ENCODE peak calls at places on chromosomes 16 and 17, in six cellular contexts. T, L, F, H, Z and Y are unnamed samples.

GRCh38 chr17:35188111-35188510 is 6.1 kb downstream of the SLC35G3 start:
- DNase-seq in T (no peak), L (no peak), Z (no peak), F (no peak), H (no peak), Y (no peak)

GRCh38 chr16:287298-287811 is 4.4 kb downstream of the PDIA2 start:
- DNase-seq in F (no peak), T (no peak), L (no peak), H (no peak), Z (no peak), Y (no peak)

GRCh38 chr16:17469011-17469741 is 1.6 kb downstream of the XYLT1 start:
- DNase-seq in L (no peak), T (no peak), Z (no peak), F (no peak), H (no peak), Y (peak; percentile 36)

GRCh38 chr17:76063880-76064546 is 8.3 kb downstream of the SRP68 start:
- DNase-seq in F (no peak), H (no peak), T (no peak), Z (no peak), L (no peak), Y (no peak)

GRCh38 chr16:1194665-1195392 is 30.2 kb downstream of the TPSG1 start:
- DNase-seq in Z (no peak), H (no peak), F (peak; percentile 72), T (no peak), L (no peak), Y (no peak)

GRCh38 chr16:3022697-3023414 is 886 bp downstream of the HCFC1R1 start:
- DNase-seq in L (no peak), Z (peak; percentile 16), F (no peak), H (no peak), T (no peak), Y (peak; percentile 69)

GRCh38 chr16:24851700-24852099 is 5.9 kb downstream of the SLC5A11 start:
- DNase-seq in F (no peak), T (no peak), H (no peak), Z (peak; percentile 54), L (no peak), Y (no peak)

GRCh38 chr16:56311208-56312027 is 113.9 kb downstream of the AMFR start:
- DNase-seq in H (no peak), T (no peak), L (no peak), Z (no peak), F (no peak), Y (peak; percentile 29)

GRCh38 chr17:21297026-21297520 is 12.6 kb downstream of the MAP2K3 start:
- DNase-seq in L (no peak), Z (no peak), T (no peak), F (no peak), H (no peak), Y (no peak)

GRCh38 chr16:22386976-22387375 is 12.6 kb upstream of the CDR2 start:
- DNase-seq in F (no peak), H (no peak), T (no peak), Z (peak; percentile 90), L (no peak), Y (no peak)

GRCh38 chr17:5467416-5467815 is 1.4 kb downstream of the DHX33 start:
- DNase-seq in F (no peak), H (no peak), T (no peak), Z (peak; percentile 8), L (no peak), Y (no peak)

GRCh38 chr17:79747508-79748295 is 17.0 kb downstream of the ENPP7 start:
- DNase-seq in H (no peak), F (no peak), Z (no peak), T (no peak), L (no peak), Y (no peak)

GRCh38 chr17:40564883-40565744 is at the start of gene CCR7:
- DNase-seq in F (peak; percentile 55), H (no peak), T (no peak), Z (no peak), L (no peak), Y (peak; percentile 82)

GRCh38 chr16:66274335-66275110 is 92.0 kb upstream of the CDH5 start:
- DNase-seq in Z (peak; percentile 43), T (no peak), L (peak; percentile 33), H (peak; percentile 20), F (no peak), Y (peak; percentile 57)

GRCh38 chr16:14667347-14668266 is 26.5 kb downstream of the PLA2G10 start:
- DNase-seq in Z (no peak), H (no peak), L (no peak), T (no peak), F (no peak), Y (no peak)

GRCh38 chr17:16068323-16068722 is 68.7 kb downstream of the TTC19 start:
- DNase-seq in F (no peak), T (no peak), H (no peak), Z (no peak), L (no peak), Y (no peak)

GRCh38 chr17:11144358-11145233 is 96.4 kb upstream of the SHISA6 start:
- DNase-seq in H (peak; percentile 18), L (peak; percentile 28), T (no peak), Z (no peak), F (peak; percentile 4), Y (peak; percentile 56)

GRCh38 chr17:44005865-44006580 is 1.6 kb downstream of the NAGS start:
- DNase-seq in H (no peak), L (no peak), Z (peak; percentile 48), T (no peak), F (no peak), Y (peak; percentile 36)

GRCh38 chr16:87728026-87728425 is 37.8 kb downstream of the KLHDC4 start:
- DNase-seq in F (no peak), Z (no peak), H (no peak), T (no peak), L (no peak), Y (no peak)

GRCh38 chr16:35215287-35215686 is 1755.9 kb downstream of the TP53TG3F start:
- DNase-seq in L (no peak), H (no peak), Z (no peak), T (no peak), F (no peak), Y (no peak)

GRCh38 chr17:77772461-77772897 is 186.0 kb upstream of the TNRC6C start:
- DNase-seq in F (peak; percentile 85), Z (peak; percentile 40), H (peak; percentile 56), T (no peak), L (peak; percentile 86), Y (peak; percentile 63)

GRCh38 chr16:54931757-54932660 is 1.3 kb downstream of the IRX5 start:
- DNase-seq in H (no peak), Z (no peak), F (no peak), L (no peak), T (no peak), Y (peak; percentile 60)

GRCh38 chr16:54931041-54931756 is 534 bp downstream of the IRX5 start:
- DNase-seq in Z (peak; percentile 27), H (no peak), T (no peak), F (peak; percentile 43), L (peak; percentile 20), Y (peak; percentile 73)

GRCh38 chr16:54928421-54929089 is 2.1 kb upstream of the IRX5 start:
- DNase-seq in L (peak; percentile 23), F (peak; percentile 70), Z (peak; percentile 24), H (no peak), T (no peak), Y (peak; percentile 86)

GRCh38 chr16:54929090-54930033 is 1.3 kb upstream of the IRX5 start:
- DNase-seq in T (peak; percentile 60), L (peak; percentile 86), Z (peak; percentile 98), H (no peak), F (peak; percentile 91), Y (peak; percentile 99)

GRCh38 chr16:54930034-54930938 is at the start of gene IRX5:
- DNase-seq in H (no peak), Z (peak; percentile 89), F (peak; percentile 81), T (no peak), L (peak; percentile 81), Y (peak; percentile 99)
- TF ChIP-seq MYC in H (no peak), Z (no peak), F (no peak), T (no peak), L (no peak), Y (no peak)

DNA sequence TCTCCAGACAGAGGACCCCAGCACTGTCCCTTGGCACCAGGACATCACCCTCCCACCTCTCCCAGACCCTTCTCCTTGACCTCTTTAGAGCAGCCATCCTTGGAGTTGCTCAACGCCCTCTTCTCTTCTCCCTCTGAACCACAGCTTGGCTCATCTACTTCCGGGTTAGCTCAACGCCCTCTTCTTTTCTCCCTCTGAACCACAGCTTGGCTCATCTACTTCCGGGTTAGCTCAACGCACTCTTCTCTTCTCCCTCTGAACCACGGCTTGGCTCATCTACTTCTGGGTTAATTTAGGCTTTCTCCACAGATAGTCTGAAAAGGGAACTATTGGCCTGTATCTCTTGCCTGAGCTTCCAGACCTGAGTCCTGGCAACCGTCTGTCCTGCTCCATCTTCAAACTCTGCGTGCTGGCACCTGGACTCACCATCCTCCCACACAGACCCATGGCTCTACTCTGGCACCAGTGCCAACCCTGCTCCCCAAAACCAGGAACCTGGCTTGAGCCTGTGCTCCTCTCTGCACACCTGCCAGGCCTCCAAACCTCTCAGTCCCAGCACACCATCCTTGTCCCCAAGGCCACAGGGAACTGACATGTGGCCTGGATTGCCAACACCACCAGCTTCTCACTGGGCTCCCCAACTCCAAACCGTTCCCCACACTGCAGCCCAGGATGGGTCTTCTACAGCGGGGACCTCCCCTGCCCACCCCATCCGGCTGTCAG is 25.3 kb upstream of the FAAP100 start:
- DNase-seq in H (peak; percentile 73), T (no peak), Z (no peak), F (no peak), L (peak; percentile 68), Y (peak; percentile 80)
- H3K4me3 ChIP-seq in H (no peak overlapping the region), T (no peak overlapping the region), Z (no peak overlapping the region), F (no peak overlapping the region), L (peak overlapping the region; percentile 21), Y (peak overlapping the region; percentile 17)

GRCh38 chr17:83151056-83151441 is 71.6 kb downstream of the METRNL start:
- DNase-seq in F (no peak), Z (no peak), H (no peak), T (no peak), L (no peak), Y (no peak)
- TF ChIP-seq MYC in F (no peak), Z (no peak), H (no peak), T (no peak), L (no peak), Y (no peak)

GRCh38 chr17:65099941-65100315 is 37.2 kb upstream of the RGS9 start:
- DNase-seq in L (peak; percentile 87), F (no peak), H (peak; percentile 29), Z (no peak), T (peak; percentile 84), Y (no peak)
- H3K4me3 ChIP-seq in L (peak overlapping the region; percentile 55), F (peak overlapping the region; percentile 40), H (peak overlapping the region; percentile 80), Z (no peak overlapping the region), T (peak overlapping the region; percentile 78), Y (peak overlapping the region; percentile 21)

GRCh38 chr16:57994361-57994760 is 6.1 kb downstream of the ZNF319 start:
- DNase-seq in F (no peak), T (no peak), Z (no peak), L (no peak), H (no peak), Y (no peak)

GRCh38 chr16:57993897-57994296 is 6.6 kb downstream of the ZNF319 start:
- DNase-seq in T (no peak), Z (no peak), L (no peak), F (no peak), H (no peak), Y (no peak)

GRCh38 chr16:57993452-57993851 is 7.0 kb downstream of the ZNF319 start:
- DNase-seq in H (no peak), F (no peak), L (no peak), T (no peak), Z (no peak), Y (no peak)

GRCh38 chr16:57995721-57996405 is 4.6 kb downstream of the ZNF319 start:
- DNase-seq in L (no peak), T (no peak), H (no peak), F (no peak), Z (no peak), Y (no peak)

GRCh38 chr16:57994778-57995177 is 5.7 kb downstream of the ZNF319 start:
- DNase-seq in Z (no peak), F (peak; percentile 71), H (peak; percentile 44), L (no peak), T (no peak), Y (peak; percentile 86)
- TF ChIP-seq MYC in Z (no peak), F (no peak), H (no peak), L (no peak), T (no peak), Y (peak; percentile 31)